ENCODE peak calls at places on chromosomes 3 and 15, in nine cellular contexts. F is stimulated activated CD8-positive, alpha-beta memory T cell treated with anti-CD3 and anti-CD28 coated beads, Interleukin-15, amount 100 ng/mL, for 24 hours; Z is WERI-Rb-1; W is nucleus accumbens; U is KBM-7; O is activated naive CD4-positive, alpha-beta T cell treated with anti-CD3 and anti-CD28 coated beads, Interleukin-2, amount 10 ng/mL, durations not matched to agents 7 days and 5 days; S is uterus; Y is fibroblast of lung; T is T follicular helper cell. G is an unnamed sample.

GRCh38 chr15:34436956-34437442 is 609 bp downstream of the GOLGA8A start:
- DNase-seq in F (no peak), Z (peak), W (no peak), U (peak), O (peak), S (no peak), Y (peak), T (peak), G (peak)

GRCh38 chr3:55516391-55517030 is 29.4 kb upstream of the WNT5A start:
- DNase-seq in F (no peak), Z (no peak), W (no peak), U (no peak), O (no peak), S (no peak), Y (no peak), T (no peak), G (no peak)

GRCh38 chr3:184562146-184562861 is 719 bp downstream of the EPHB3 start:
- DNase-seq in F (no peak), Z (no peak), W (no peak), U (no peak), O (no peak), S (no peak), Y (no peak), T (no peak), G (no peak)

GRCh38 chr3:13544293-13544831 is 4.6 kb upstream of the FBLN2 start:
- DNase-seq in F (no peak), Z (no peak), W (no peak), U (no peak), O (peak), S (no peak), Y (peak), T (no peak), G (no peak)

GRCh38 chr15:56919708-56920637 is 1.5 kb downstream of the TCF12 start:
- DNase-seq in F (no peak), Z (peak), W (no peak), U (peak), O (peak), S (peak), Y (peak), T (no peak), G (peak)

GRCh38 chr3:131549340-131549739 is 46.6 kb upstream of the MRPL3 start:
- DNase-seq in F (no peak), Z (no peak), W (no peak), U (peak), O (peak), S (no peak), Y (no peak), T (no peak), G (peak)

GRCh38 chr3:105823149-105823866 is 45.5 kb downstream of the CBLB start:
- DNase-seq in F (no peak), Z (no peak), W (no peak), U (no peak), O (no peak), S (peak), Y (peak), T (no peak), G (no peak)

GRCh38 chr3:106745344-106746168 is 631.7 kb upstream of the CCDC54 start:
- DNase-seq in F (no peak), Z (no peak), W (no peak), U (no peak), O (no peak), S (no peak), Y (peak), T (no peak), G (peak)

GRCh38 chr15:81852826-81853225 is 193.0 kb downstream of the MEX3B start:
- DNase-seq in F (no peak), Z (no peak), W (no peak), U (no peak), O (no peak), S (no peak), Y (no peak), T (no peak), G (no peak)

GRCh38 chr3:121821421-121822199 is 13.2 kb downstream of the IQCB1 start:
- DNase-seq in F (no peak), Z (no peak), W (no peak), U (no peak), O (no peak), S (no peak), Y (peak), T (no peak), G (no peak)

GRCh38 chr3:126491221-126492013 is 15.7 kb upstream of the ZXDC start:
- DNase-seq in F (no peak), Z (no peak), W (no peak), U (no peak), O (no peak), S (no peak), Y (no peak), T (no peak), G (no peak)

GRCh38 chr15:84840255-84840654 is 23.1 kb downstream of the ALPK3 start:
- DNase-seq in F (no peak), Z (no peak), W (no peak), U (no peak), O (no peak), S (no peak), Y (no peak), T (no peak), G (no peak)

GRCh38 chr15:83410532-83410931 is 36.6 kb upstream of the SH3GL3 start:
- DNase-seq in F (no peak), Z (no peak), W (no peak), U (no peak), O (no peak), S (no peak), Y (no peak), T (no peak), G (no peak)

GRCh38 chr3:142445816-142446254 is 2.0 kb downstream of the XRN1 start:
- DNase-seq in F (no peak), Z (no peak), W (no peak), U (peak), O (peak), S (no peak), Y (peak), T (no peak), G (peak)

GRCh38 chr15:72532991-72533601 is 59.0 kb downstream of the ARIH1 start:
- DNase-seq in F (no peak), Z (peak), W (no peak), U (peak), O (peak), S (no peak), Y (no peak), T (no peak), G (no peak)

GRCh38 chr15:49428392-49429095 is 5.5 kb downstream of the FGF7 start:
- DNase-seq in F (no peak), Z (no peak), W (no peak), U (no peak), O (no peak), S (no peak), Y (peak), T (no peak), G (no peak)

GRCh38 chr3:127888564-127889107 is 26.4 kb upstream of the KBTBD12 start:
- DNase-seq in F (no peak), Z (peak), W (peak), U (no peak), O (no peak), S (no peak), Y (peak), T (no peak), G (no peak)

GRCh38 chr15:63073497-63074172 is 31.1 kb downstream of the TPM1 start:
- DNase-seq in F (no peak), Z (no peak), W (no peak), U (no peak), O (no peak), S (no peak), Y (peak), T (no peak), G (peak)

GRCh38 chr3:114558271-114558670 is 264.4 kb downstream of the TIGIT start:
- DNase-seq in F (no peak), Z (no peak), W (no peak), U (no peak), O (no peak), S (no peak), Y (peak), T (no peak), G (no peak)

GRCh38 chr15:41465822-41466421 is 27.8 kb upstream of the ITPKA start:
- DNase-seq in F (no peak), Z (peak), W (no peak), U (peak), O (peak), S (no peak), Y (peak), T (no peak), G (peak)

GRCh38 chr15:26132786-26133185 is 269.7 kb upstream of the ATP10A start:
- DNase-seq in F (no peak), Z (no peak), W (no peak), U (no peak), O (no peak), S (no peak), Y (no peak), T (no peak), G (no peak)

GRCh38 chr15:100686021-100686724 is 83.8 kb downstream of the ASB7 start:
- DNase-seq in F (no peak), Z (no peak), W (no peak), U (no peak), O (no peak), S (peak), Y (peak), T (no peak), G (no peak)

GRCh38 chr15:101391981-101392566 is 97.0 kb upstream of the SNRPA1 start:
- DNase-seq in F (no peak), Z (no peak), W (no peak), U (no peak), O (no peak), S (no peak), Y (no peak), T (no peak), G (no peak)

GRCh38 chr15:63332367-63333078 is 49.1 kb downstream of the CA12 start:
- DNase-seq in F (no peak), Z (no peak), W (no peak), U (peak), O (no peak), S (no peak), Y (peak), T (no peak), G (no peak)

GRCh38 chr15:85716261-85716660 is 78.5 kb downstream of the KLHL25 start:
- DNase-seq in F (no peak), Z (no peak), W (no peak), U (no peak), O (no peak), S (no peak), Y (no peak), T (no peak), G (no peak)

GRCh38 chr3:49199244-49199899 is 28.0 kb downstream of the KLHDC8B start:
- DNase-seq in F (no peak), Z (no peak), W (peak), U (no peak), O (no peak), S (peak), Y (peak), T (no peak), G (no peak)

GRCh38 chr3:23495507-23495906 is 292.4 kb downstream of the UBE2E2 start:
- DNase-seq in F (no peak), Z (no peak), W (no peak), U (no peak), O (no peak), S (no peak), Y (peak), T (no peak), G (no peak)

GRCh38 chr3:62604301-62604700 is 231.0 kb upstream of the FEZF2 start:
- DNase-seq in F (no peak), Z (no peak), W (no peak), U (no peak), O (no peak), S (no peak), Y (peak), T (no peak), G (no peak)

GRCh38 chr15:76203346-76203745 is 107.9 kb downstream of the ETFA start:
- DNase-seq in F (no peak), Z (no peak), W (no peak), U (no peak), O (no peak), S (peak), Y (no peak), T (no peak), G (no peak)

GRCh38 chr3:79109758-79110157 is 658.0 kb downstream of the ROBO1 start:
- DNase-seq in F (no peak), Z (no peak), W (no peak), U (no peak), O (no peak), S (no peak), Y (no peak), T (no peak), G (no peak)

GRCh38 chr3:46083956-46084355 is 56.7 kb upstream of the XCR1 start:
- DNase-seq in F (no peak), Z (no peak), W (no peak), U (no peak), O (no peak), S (no peak), Y (no peak), T (no peak), G (no peak)

GRCh38 chr3:128882709-128883108 is 3.3 kb downstream of the ACAD9 start:
- DNase-seq in F (no peak), Z (no peak), W (no peak), U (no peak), O (no peak), S (no peak), Y (no peak), T (no peak), G (no peak)